ENCODE peak calls at places on chromosome 21, in five cellular contexts. H is OCI-LY7; V is EL; N is activated effector memory CD4-positive, alpha-beta T cell treated with anti-CD3 and anti-CD28 coated beads, Interleukin-2, amount 50 U/mL, for 16 hours; C is HTR-8/SVneo. M is an unnamed sample.

GRCh38 chr21:25298512-25299491 is 308.5 kb downstream of the MRPL39 start:
- DNase-seq in C (no peak), N (no peak), V (no peak), H (peak; percentile 3), M (no peak)

GRCh38 chr21:31173881-31174555 is 135.7 kb upstream of the KRTAP19-8 start:
- DNase-seq in V (peak; percentile 12), C (no peak), N (peak; percentile 88), H (no peak), M (no peak)

GRCh38 chr21:45382698-45383000 is 22.3 kb upstream of the COL18A1 start:
- DNase-seq in C (no peak), N (peak; percentile 33), H (no peak), V (no peak), M (no peak)

GRCh38 chr21:25569084-25569483 is 38.2 kb downstream of the MRPL39 start:
- DNase-seq in H (no peak), N (no peak), V (no peak), C (no peak), M (no peak)

GRCh38 chr21:41167348-41168342 is at the start of gene BACE2:
- DNase-seq in C (no peak), V (peak; percentile 73), N (peak; percentile 74), H (no peak), M (peak; percentile 84)

GRCh38 chr21:36431252-36431651 is 46.1 kb downstream of the CHAF1B start:
- DNase-seq in V (no peak), N (no peak), C (no peak), H (no peak), M (no peak)

GRCh38 chr21:36803801-36804452 is 105.0 kb downstream of the SIM2 start:
- DNase-seq in C (no peak), H (no peak), V (no peak), N (no peak), M (no peak)

GRCh38 chr21:25938673-25939395 is 204.1 kb downstream of the GABPA start:
- DNase-seq in H (no peak), N (no peak), C (no peak), V (no peak), M (no peak)

GRCh38 chr21:35399706-35400105 is 350.6 kb upstream of the RUNX1 start:
- DNase-seq in V (no peak), H (peak; percentile 12), N (no peak), C (no peak), M (no peak)